ENCODE peak calls at places on chromosomes 2 and 18, in seven cellular contexts. S is GM23248, A is H9, Z is fibroblast of lung, N is neural progenitor cell, D is astrocyte, L is hepatocyte. Q is an unnamed sample. For H3K27me3, H3K4me1 and H4K20me1, the result is how much of the 10 kb centered on the place peaks cover.

GRCh38 chr2:57701391-57701791 is 345.2 kb upstream of the VRK2 start:
- DNase-seq in S (peak), A (no peak), Z (no peak), N (peak), D (peak), L (no peak), Q (no peak)

GRCh38 chr2:238728322-238729260 is 119.3 kb upstream of the TWIST2 start:
- DNase-seq in S (peak), A (no peak), Z (peak), N (no peak), D (peak), L (peak), Q (peak)

GRCh38 chr18:71529708-71530303 is 1014.3 kb downstream of the CBLN2 start:
- DNase-seq in S (no peak), A (no peak), Z (peak), N (no peak), D (peak), L (no peak), Q (no peak)

GRCh38 chr2:28293416-28293815 is 99.2 kb upstream of the FOSL2 start:
- DNase-seq in S (no peak), A (no peak), Z (no peak), N (peak), D (no peak), L (no peak), Q (peak)

GRCh38 chr2:180625006-180625844 is 355.2 kb upstream of the UBE2E3 start:
- DNase-seq in S (peak), A (no peak), Z (peak), N (no peak), D (peak), L (no peak), Q (peak)

GRCh38 chr18:24138281-24138883 is 480 bp upstream of the CABYR start:
- DNase-seq in S (no peak), A (no peak), Z (no peak), N (no peak), D (no peak), L (no peak), Q (no peak)

GRCh38 chr18:8142932-8143331 is 466.3 kb upstream of the RAB12 start:
- DNase-seq in S (no peak), A (no peak), Z (no peak), N (no peak), D (no peak), L (no peak), Q (no peak)

GRCh38 chr2:53033416-53033815 is 734.2 kb upstream of the CHAC2 start:
- DNase-seq in S (peak), A (no peak), Z (peak), N (no peak), D (peak), L (no peak), Q (no peak)

GRCh38 chr2:6914829-6915228 is 2.4 kb upstream of the RNF144A start:
- DNase-seq in S (peak), A (no peak), Z (no peak), N (no peak), D (peak), L (no peak), Q (peak)

GRCh38 chr18:44927127-44927849 is 246.6 kb downstream of the SETBP1 start:
- DNase-seq in S (peak), A (no peak), Z (no peak), N (no peak), D (no peak), L (no peak), Q (peak)

GRCh38 chr18:58438161-58438983 is 190.5 kb downstream of the ALPK2 start:
- DNase-seq in S (peak), A (no peak), Z (peak), N (peak), D (peak), L (no peak), Q (peak)

GRCh38 chr18:811192-812122 is 585 bp downstream of the YES1 start:
- DNase-seq in S (peak), A (peak), Z (peak), N (peak), D (no peak), L (peak), Q (peak)

GRCh38 chr2:134127496-134127895 is 126.4 kb upstream of the MGAT5 start:
- DNase-seq in S (no peak), A (no peak), Z (no peak), N (no peak), D (no peak), L (no peak), Q (no peak)

GRCh38 chr2:170940066-170940465 is 11.0 kb downstream of the GORASP2 start:
- DNase-seq in S (no peak), A (no peak), Z (no peak), N (no peak), D (no peak), L (no peak), Q (no peak)

GRCh38 chr2:59176737-59177136 is 935.6 kb upstream of the FANCL start:
- DNase-seq in S (no peak), A (no peak), Z (no peak), N (no peak), D (no peak), L (no peak), Q (no peak)

GRCh38 chr2:148926291-148926961 is 51.4 kb downstream of the KIF5C start:
- DNase-seq in S (peak), A (peak), Z (peak), N (peak), D (no peak), L (peak), Q (no peak)

GRCh38 chr2:137947714-137948336 is 16.4 kb upstream of the HNMT start:
- DNase-seq in S (peak), A (peak), Z (peak), N (peak), D (peak), L (peak), Q (peak)

GRCh38 chr2:210558708-210559107 is 2.3 kb downstream of the CPS1 start:
- DNase-seq in S (peak), A (no peak), Z (no peak), N (no peak), D (no peak), L (no peak), Q (peak)

GRCh38 chr18:12976305-12976704 is 14.9 kb upstream of the CEP192 start:
- DNase-seq in S (no peak), A (no peak), Z (no peak), N (no peak), D (no peak), L (no peak), Q (no peak)

DNA sequence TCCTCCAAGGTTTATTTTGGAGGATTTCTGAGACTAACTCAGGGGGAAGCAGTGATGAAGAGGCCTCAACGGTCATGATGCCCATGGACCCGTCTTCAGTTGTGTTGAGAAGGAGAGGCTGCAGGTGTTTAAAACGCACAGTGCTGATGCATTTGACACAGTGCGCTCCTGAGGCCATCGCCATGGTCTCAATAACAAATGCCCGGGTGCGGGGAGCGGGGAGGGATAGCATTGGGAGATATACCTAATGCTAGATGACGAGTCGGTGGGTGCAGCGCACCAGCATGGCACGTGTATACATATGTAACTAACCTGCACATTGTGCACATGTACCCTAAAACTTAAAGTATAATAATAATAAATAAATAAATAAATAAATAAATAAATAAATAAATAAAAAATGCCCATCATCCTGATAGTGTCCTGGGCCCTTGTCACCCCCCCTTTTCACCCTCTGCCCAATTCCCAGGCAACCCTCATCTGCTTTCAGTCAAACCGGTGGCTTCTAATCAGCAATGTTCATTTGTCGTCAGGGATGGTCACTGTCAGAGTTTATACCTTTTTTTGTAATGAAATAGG is 95.7 kb downstream of the KCNF1 start:
- DNase-seq in S (no peak), A (no peak), Z (no peak), N (no peak), D (no peak), L (no peak), Q (no peak)
- H3K27me3 ChIP-seq in S (under half), A (under half), Z (under half), N (under half), D (under half), L (under half), Q (under half)

GRCh38 chr2:85799215-85799956 is 45.6 kb downstream of the ATOH8 start:
- DNase-seq in S (no peak), A (no peak), Z (no peak), N (no peak), D (no peak), L (peak), Q (peak)
- H3K4me1 ChIP-seq in S (under half), A (under half), Z (under half), N (under half), D (under half), L (under half), Q (under half)

DNA sequence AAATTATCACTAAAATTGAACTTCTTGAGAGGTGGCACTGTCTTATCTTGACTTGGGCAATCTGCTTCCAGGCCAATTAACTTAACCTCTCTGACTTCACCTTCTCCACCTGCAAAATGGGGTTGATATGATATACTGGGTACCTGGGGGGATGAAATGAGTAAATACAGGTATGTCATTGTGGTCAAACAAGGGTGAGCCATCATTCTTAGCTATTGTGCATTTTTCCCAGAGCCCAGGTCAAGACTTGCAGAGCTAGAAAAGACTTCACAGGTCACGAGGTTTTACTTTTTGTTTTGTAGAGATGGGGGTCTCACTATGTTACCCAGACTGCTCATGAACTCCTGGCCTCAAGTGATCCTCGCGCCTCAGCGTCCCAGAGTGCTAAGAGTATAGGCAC is 145.0 kb downstream of the PRKCE start:
- DNase-seq in S (no peak), A (no peak), Z (no peak), N (no peak), D (no peak), L (no peak), Q (peak)
- H4K20me1 ChIP-seq in S (under half), A (under half), Z (under half), N (under half), D (under half), L (under half), Q (under half)

GRCh38 chr2:172084734-172085459 is 410 bp upstream of the DLX1 start:
- DNase-seq in S (peak), A (peak), Z (peak), N (peak), D (peak), L (peak), Q (peak)
- H3K27me3 ChIP-seq in S (under half), A (half or more), Z (half or more), N (half or more), D (half or more), L (half or more), Q (under half)

GRCh38 chr18:35457140-35457704 is 40.5 kb downstream of the INO80C start:
- DNase-seq in S (no peak), A (no peak), Z (no peak), N (no peak), D (no peak), L (no peak), Q (peak)

GRCh38 chr18:35459997-35460396 is 37.8 kb downstream of the INO80C start:
- DNase-seq in S (no peak), A (no peak), Z (no peak), N (no peak), D (no peak), L (no peak), Q (no peak)

GRCh38 chr18:35456181-35456850 is 41.4 kb downstream of the INO80C start:
- DNase-seq in S (no peak), A (no peak), Z (peak), N (no peak), D (peak), L (no peak), Q (peak)

GRCh38 chr18:35458677-35459441 is 38.9 kb downstream of the INO80C start:
- DNase-seq in S (peak), A (peak), Z (peak), N (no peak), D (peak), L (peak), Q (peak)

GRCh38 chr18:35458271-35458670 is 39.5 kb downstream of the INO80C start:
- DNase-seq in S (no peak), A (no peak), Z (no peak), N (no peak), D (no peak), L (no peak), Q (no peak)
- H3K4me1 ChIP-seq in S (under half), A (under half), Z (under half), N (under half), D (under half), L (under half), Q (half or more)

DNA sequence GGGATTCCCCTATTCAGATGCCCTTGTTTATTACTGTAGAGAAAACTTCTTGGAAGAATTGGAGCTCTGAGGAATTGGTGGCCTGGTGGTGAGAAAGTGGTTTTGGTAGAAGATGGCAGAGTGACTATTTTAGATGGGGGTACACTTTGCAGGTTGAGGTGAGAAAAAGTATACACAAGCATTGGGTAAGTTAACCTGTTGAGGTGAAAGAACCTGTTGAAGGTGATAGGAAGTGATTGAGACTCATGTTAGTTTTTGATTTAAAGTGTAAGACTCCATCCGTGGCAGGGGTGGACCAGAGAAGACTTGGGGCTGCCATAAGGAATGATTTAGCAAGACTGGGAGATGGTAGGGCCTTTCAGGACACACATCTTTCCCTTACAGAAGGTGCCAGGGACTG is 3.1 kb downstream of the CCT7 start:
- DNase-seq in S (no peak), A (no peak), Z (no peak), N (no peak), D (no peak), L (no peak), Q (no peak)
- H4K20me1 ChIP-seq in S (under half), A (under half), Z (under half), N (half or more), D (half or more), L (half or more), Q (under half)

GRCh38 chr2:183025993-183026392 is 12.3 kb downstream of the NCKAP1 start:
- DNase-seq in S (no peak), A (no peak), Z (no peak), N (no peak), D (no peak), L (no peak), Q (no peak)
- H3K27me3 ChIP-seq in S (under half), A (under half), Z (under half), N (under half), D (under half), L (under half), Q (under half)

Q was measured in mammary epithelial cell.